ENCODE peak calls at places on chromosomes 3 and 15, in seven cellular contexts. R is MM.1S, B is right lobe of liver, P is tibial artery, E is H1, M is upper lobe of right lung, Z is brain microvascular endothelial cell. T is an unnamed sample.

GRCh38 chr3:4401441-4401840 is 65.6 kb downstream of the SUMF1 start:
- DNase-seq in B (no peak), E (no peak), R (no peak), Z (peak), P (no peak), M (no peak), T (no peak)

GRCh38 chr3:185717627-185718330 is 107.1 kb downstream of the IGF2BP2 start:
- DNase-seq in Z (no peak), E (no peak), R (no peak), B (no peak), P (no peak), M (no peak), T (no peak)

GRCh38 chr15:71329509-71330260 is 214.4 kb downstream of the THSD4 start:
- DNase-seq in P (peak), M (no peak), B (peak), R (no peak), Z (peak), E (no peak), T (no peak)

GRCh38 chr15:99090011-99090699 is 14.7 kb upstream of the SYNM start:
- DNase-seq in B (no peak), Z (no peak), E (no peak), R (peak), P (no peak), M (no peak), T (no peak)

GRCh38 chr3:180278583-180279188 is 241.9 kb upstream of the PEX5L start:
- DNase-seq in Z (no peak), E (no peak), R (peak), B (no peak), M (no peak), P (no peak), T (no peak)

GRCh38 chr3:48879307-48879993 is 19.2 kb downstream of the SLC25A20 start:
- DNase-seq in B (no peak), E (no peak), R (no peak), Z (no peak), P (no peak), M (no peak), T (no peak)

GRCh38 chr3:151538706-151539403 is 78.0 kb upstream of the IGSF10 start:
- DNase-seq in E (no peak), Z (peak), B (no peak), M (no peak), P (peak), R (no peak), T (no peak)

GRCh38 chr3:178352300-178353021 is 183.8 kb upstream of the KCNMB2 start:
- DNase-seq in R (no peak), M (no peak), E (no peak), Z (peak), B (no peak), P (no peak), T (no peak)

GRCh38 chr3:18445421-18446066 is 20.4 kb upstream of the SATB1 start:
- DNase-seq in M (no peak), Z (no peak), R (no peak), P (no peak), B (no peak), E (no peak), T (no peak)

GRCh38 chr3:128252083-128252482 is 98.8 kb downstream of the EEFSEC start:
- DNase-seq in P (no peak), Z (no peak), B (no peak), R (no peak), M (no peak), E (no peak), T (no peak)

GRCh38 chr3:117873236-117873635 is 1161.4 kb downstream of the IGSF11 start:
- DNase-seq in B (no peak), Z (no peak), P (no peak), E (no peak), M (no peak), R (no peak), T (peak)

GRCh38 chr3:52873433-52874159 is 23.8 kb downstream of the STIMATE start:
- DNase-seq in R (no peak), Z (peak), B (no peak), E (no peak), M (no peak), P (no peak), T (no peak)

GRCh38 chr15:73906346-73907017 is 19.8 kb upstream of the LOXL1 start:
- DNase-seq in P (no peak), Z (no peak), B (no peak), E (no peak), R (no peak), M (no peak), T (peak)

GRCh38 chr15:69080203-69080957 is 65.9 kb downstream of the NOX5 start:
- DNase-seq in E (no peak), B (no peak), M (no peak), P (no peak), R (no peak), Z (no peak), T (no peak)

GRCh38 chr3:141410861-141411771 is 42.8 kb downstream of the ZBTB38 start:
- DNase-seq in B (no peak), P (peak), Z (peak), R (peak), M (no peak), E (no peak), T (no peak)

GRCh38 chr3:46110701-46111493 is 83.6 kb upstream of the XCR1 start:
- DNase-seq in P (peak), R (peak), E (no peak), M (no peak), B (peak), Z (peak), T (no peak)

DNA sequence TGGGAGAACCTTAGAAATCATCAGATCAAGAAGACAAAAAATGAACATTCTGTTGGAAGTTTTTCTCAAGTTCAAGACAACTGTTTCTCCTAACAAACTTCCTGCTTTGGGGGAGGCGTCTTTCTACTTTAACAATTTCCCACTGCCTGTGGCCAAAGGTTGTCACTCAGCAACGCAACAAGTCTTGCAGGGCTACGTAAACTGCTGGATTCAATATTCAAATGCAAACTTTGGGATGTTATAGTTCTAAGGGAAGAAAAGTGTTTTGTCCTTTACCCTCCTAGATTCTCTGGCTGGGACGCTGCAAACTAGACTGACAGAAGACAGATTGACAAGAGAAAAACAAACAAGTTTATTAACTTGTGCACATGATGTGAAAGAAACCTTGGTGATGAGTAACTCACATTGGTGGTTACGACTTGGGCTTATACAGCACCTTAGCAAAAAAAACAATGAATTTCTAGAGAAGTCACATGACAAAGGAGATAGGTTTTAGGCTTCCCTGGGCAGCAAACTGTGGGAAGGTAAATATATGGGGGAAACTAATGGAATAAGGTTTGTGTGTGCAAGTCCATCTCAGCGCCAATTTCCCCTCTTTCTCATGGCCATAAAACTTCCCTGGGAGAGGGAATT is 34.0 kb upstream of the ARPIN start:
- DNase-seq in E (no peak), B (no peak), Z (no peak), M (no peak), P (no peak), R (no peak), T (no peak)
- H3K4me3 ChIP-seq in E (no peak), B (no peak), Z (no peak), M (no peak), P (no peak), R (no peak), T (no peak)

GRCh38 chr15:67853454-67853853 is 13.6 kb upstream of the RNU6-1 start:
- DNase-seq in R (no peak), E (no peak), Z (no peak), P (no peak), B (no peak), M (no peak), T (no peak)
- TF ChIP-seq CTCF in R (no peak), E (no peak), Z (no peak), P (no peak), B (no peak), M (no peak), T (no peak)

GRCh38 chr3:108131795-108132134 is 40.9 kb upstream of the CD47 start:
- DNase-seq in M (no peak), R (no peak), Z (no peak), P (no peak), E (no peak), B (no peak), T (no peak)
- H3K27ac ChIP-seq in M (no peak), R (no peak), Z (no peak), P (no peak), E (no peak), B (no peak), T (no peak)

DNA sequence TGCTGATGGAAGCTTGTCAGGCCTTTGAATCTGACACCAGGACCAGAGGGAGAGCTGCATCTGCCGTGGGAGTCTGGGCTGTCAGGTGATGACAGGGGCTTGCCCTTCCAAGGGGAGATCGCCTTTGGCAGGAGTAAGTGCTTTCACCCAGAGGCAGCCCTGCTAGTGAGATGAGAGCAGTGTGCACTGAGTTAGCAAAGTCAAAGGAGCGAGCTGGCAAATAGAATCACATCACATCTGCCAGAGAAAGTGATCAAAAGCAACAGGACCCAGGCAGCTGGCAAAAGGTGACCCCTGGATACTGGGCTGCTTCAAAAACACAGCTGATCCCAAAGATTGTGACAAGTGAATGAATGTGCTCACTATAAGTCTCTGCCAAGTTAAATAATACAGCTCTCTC is 36.1 kb upstream of the PYDC2 start:
- DNase-seq in M (no peak), E (no peak), B (no peak), R (no peak), Z (no peak), P (no peak), T (no peak)
- H3K4me3 ChIP-seq in M (no peak), E (no peak), B (no peak), R (no peak), Z (no peak), P (no peak), T (no peak)